ENCODE peak calls at places on chromosomes 1 and 21, in seven cellular contexts. K, D, P, X, W, F and C are unnamed samples.

GRCh38 chr1:113701429-113701828 is 57.9 kb downstream of the PHTF1 start:
- DNase-seq in X (no peak), P (no peak), K (peak; percentile 29), W (no peak), D (no peak), F (peak; percentile 49), C (peak; percentile 54)

GRCh38 chr1:219771039-219771438 is 157.3 kb downstream of the SLC30A10 start:
- DNase-seq in K (peak; percentile 16), D (no peak), W (peak; percentile 16), F (peak; percentile 4), X (peak; percentile 55), P (no peak), C (no peak)

GRCh38 chr1:2985121-2985561 is 36.1 kb upstream of the ACTRT2 start:
- DNase-seq in X (no peak), W (no peak), K (no peak), D (no peak), F (no peak), P (peak; percentile 51), C (no peak)

GRCh38 chr1:197837911-197838310 is 62.6 kb upstream of the DENND1B start:
- DNase-seq in X (no peak), P (no peak), K (no peak), W (no peak), F (no peak), D (no peak), C (no peak)

GRCh38 chr1:240998024-240998423 is 359.0 kb downstream of the RGS7 start:
- DNase-seq in X (peak; percentile 25), K (no peak), F (no peak), D (no peak), W (peak; percentile 59), P (no peak), C (no peak)

GRCh38 chr1:8075511-8076051 is 49.5 kb upstream of the ERRFI1 start:
- DNase-seq in D (no peak), F (no peak), K (no peak), X (no peak), P (no peak), W (peak; percentile 20), C (peak; percentile 25)

GRCh38 chr1:223716302-223716862 is 4.0 kb downstream of the CAPN2 start:
- DNase-seq in P (no peak), K (no peak), W (no peak), D (peak; percentile 89), F (no peak), X (no peak), C (no peak)

GRCh38 chr1:201217146-201217545 is 26.5 kb downstream of the IGFN1 start:
- DNase-seq in P (peak; percentile 57), F (no peak), D (no peak), W (no peak), K (no peak), X (no peak), C (no peak)

GRCh38 chr1:30386145-30386926 is 337.0 kb downstream of the MATN1 start:
- DNase-seq in F (no peak), K (no peak), X (no peak), P (peak; percentile 31), D (no peak), W (no peak), C (no peak)

GRCh38 chr21:37386151-37386550 is 19.6 kb downstream of the DYRK1A start:
- DNase-seq in D (no peak), K (no peak), F (no peak), P (no peak), W (no peak), X (no peak), C (no peak)

GRCh38 chr1:151443846-151444790 is 15.2 kb downstream of the POGZ start:
- DNase-seq in W (peak; percentile 71), D (peak; percentile 91), X (peak; percentile 53), F (peak; percentile 87), K (peak; percentile 69), P (no peak), C (peak; percentile 66)

GRCh38 chr1:99544328-99544727 is 101.6 kb upstream of the PALMD start:
- DNase-seq in X (no peak), W (no peak), F (no peak), P (no peak), D (no peak), K (no peak), C (no peak)

GRCh38 chr1:196897158-196897828 is 9.4 kb downstream of the CFHR4 start:
- DNase-seq in K (peak; percentile 11), W (no peak), X (no peak), F (no peak), P (no peak), D (no peak), C (no peak)

GRCh38 chr1:154863702-154864174 is 6.3 kb downstream of the KCNN3 start:
- DNase-seq in K (peak; percentile 73), D (no peak), F (no peak), X (no peak), W (peak; percentile 78), P (no peak), C (peak; percentile 88)

GRCh38 chr21:33543505-33544129 is 779 bp downstream of the SON start:
- DNase-seq in X (no peak), F (no peak), K (peak; percentile 87), D (no peak), P (no peak), W (no peak), C (no peak)

DNA sequence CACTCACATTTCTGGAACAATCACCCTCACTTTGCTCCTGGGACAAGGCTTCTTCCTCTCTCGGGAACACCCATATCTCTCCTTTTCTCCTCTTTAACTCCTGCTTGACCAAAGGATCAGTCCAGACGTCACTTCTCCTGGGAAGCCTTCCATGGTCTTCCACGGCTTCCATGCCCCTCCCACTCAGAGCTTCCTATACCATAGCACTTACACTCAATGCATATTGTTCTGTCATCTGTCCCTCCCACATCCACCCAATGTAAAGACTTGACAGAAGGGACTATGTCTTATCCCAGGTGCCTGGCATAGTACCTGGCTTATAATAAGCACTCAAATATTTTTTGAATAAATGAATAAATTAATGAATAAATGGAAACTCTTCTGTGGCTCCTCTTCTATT is 28.2 kb downstream of the CD34 start:
- DNase-seq in F (no peak), P (no peak), K (no peak), D (peak; percentile 29), W (no peak), X (no peak), C (no peak)
- H3K4me3 ChIP-seq in F (no peak overlapping the region), P (no peak overlapping the region), K (no peak overlapping the region), D (peak overlapping the region; percentile 63), W (no peak overlapping the region), X (no peak overlapping the region), C (no peak overlapping the region)

GRCh38 chr1:27306071-27306470 is 15.9 kb upstream of the TMEM222 start:
- DNase-seq in K (no peak), F (no peak), P (no peak), X (no peak), W (no peak), D (no peak), C (peak; percentile 35)
- H3K36me3 ChIP-seq in K (no peaks in the 10 kb centered on the region), F (peaks cover 6% of the 10 kb centered on the region), P (peaks cover 82% of the 10 kb centered on the region), X (peaks cover 12% of the 10 kb centered on the region), W (peaks cover 8% of the 10 kb centered on the region), D (no peaks in the 10 kb centered on the region), C (no peaks in the 10 kb centered on the region)

GRCh38 chr1:205301220-205301821 is 20.2 kb downstream of the NUAK2 start:
- DNase-seq in P (no peak), X (peak; percentile 82), F (peak; percentile 78), K (peak; percentile 99), D (peak; percentile 34), W (peak; percentile 97), C (peak; percentile 95)
- H3K4me3 ChIP-seq in P (no peak overlapping the region), X (no peak overlapping the region), F (no peak overlapping the region), K (peak overlapping the region; percentile 35), D (no peak overlapping the region), W (no peak overlapping the region), C (peak overlapping the region; percentile 19)

GRCh38 chr1:183227382-183227781 is 41.3 kb downstream of the LAMC2 start:
- DNase-seq in P (no peak), X (no peak), W (no peak), K (no peak), D (no peak), F (no peak), C (no peak)
- H3K36me3 ChIP-seq in P (no peaks in the 10 kb centered on the region), X (no peaks in the 10 kb centered on the region), W (no peaks in the 10 kb centered on the region), K (no peaks in the 10 kb centered on the region), D (no peaks in the 10 kb centered on the region), F (no peaks in the 10 kb centered on the region), C (no peaks in the 10 kb centered on the region)

DNA sequence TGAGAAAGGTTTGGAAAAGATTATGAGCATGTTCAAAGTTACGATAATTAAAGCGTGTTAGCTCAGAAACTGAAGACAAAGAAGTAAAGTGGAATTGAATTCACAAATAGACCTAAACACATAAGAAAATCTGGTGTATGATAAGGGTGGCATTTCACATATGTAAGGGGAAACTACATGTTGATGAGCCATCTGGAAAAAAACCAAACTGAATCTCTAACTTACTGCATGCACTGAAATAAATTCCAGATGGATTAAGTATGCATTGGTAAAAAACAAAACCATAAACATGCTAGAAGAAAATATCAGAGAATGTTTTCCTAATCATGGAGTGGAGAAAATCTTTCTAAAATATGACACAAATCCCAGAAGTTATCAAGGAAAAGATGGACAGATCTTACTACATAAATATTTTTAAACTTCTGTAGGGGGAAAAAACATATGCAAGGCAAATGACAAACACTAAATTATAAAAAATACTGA is 34.0 kb upstream of the CTPS1 start:
- DNase-seq in D (no peak), P (no peak), X (no peak), F (no peak), W (no peak), K (no peak), C (no peak)
- H3K4me3 ChIP-seq in D (no peak overlapping the region), P (no peak overlapping the region), X (no peak overlapping the region), F (no peak overlapping the region), W (no peak overlapping the region), K (no peak overlapping the region), C (no peak overlapping the region)

GRCh38 chr1:54872041-54872342 is 15.0 kb downstream of the DHCR24 start:
- DNase-seq in K (peak; percentile 14), X (no peak), W (no peak), D (no peak), P (no peak), F (no peak), C (no peak)
- H3K36me3 ChIP-seq in K (peaks cover 19% of the 10 kb centered on the region), X (peaks cover 22% of the 10 kb centered on the region), W (peaks cover 65% of the 10 kb centered on the region), D (peaks cover 4% of the 10 kb centered on the region), P (peaks cover 81% of the 10 kb centered on the region), F (peaks cover 95% of the 10 kb centered on the region), C (peaks cover 61% of the 10 kb centered on the region)

GRCh38 chr1:232667781-232668101 is 37.8 kb upstream of the SIPA1L2 start:
- DNase-seq in F (no peak), D (no peak), K (no peak), W (no peak), X (no peak), P (no peak), C (no peak)
- H3K4me3 ChIP-seq in F (no peak overlapping the region), D (no peak overlapping the region), K (no peak overlapping the region), W (no peak overlapping the region), X (no peak overlapping the region), P (no peak overlapping the region), C (no peak overlapping the region)

GRCh38 chr1:89525169-89525855 is 683 bp downstream of the LRRC8B start:
- DNase-seq in F (peak; percentile 76), P (peak; percentile 66), D (peak; percentile 26), W (peak; percentile 38), K (peak; percentile 54), X (no peak), C (peak; percentile 75)
- H3K36me3 ChIP-seq in F (no peaks in the 10 kb centered on the region), P (no peaks in the 10 kb centered on the region), D (no peaks in the 10 kb centered on the region), W (peaks cover 3% of the 10 kb centered on the region), K (no peaks in the 10 kb centered on the region), X (no peaks in the 10 kb centered on the region), C (no peaks in the 10 kb centered on the region)

GRCh38 chr1:60298290-60298689 is 224.7 kb upstream of the C1orf87 start:
- DNase-seq in P (no peak), F (no peak), K (no peak), D (no peak), W (no peak), X (no peak), C (no peak)

GRCh38 chr1:60296794-60297193 is 223.2 kb upstream of the C1orf87 start:
- DNase-seq in X (no peak), D (no peak), P (no peak), F (no peak), K (no peak), W (no peak), C (no peak)

GRCh38 chr1:60299581-60299980 is 226.0 kb upstream of the C1orf87 start:
- DNase-seq in P (no peak), F (no peak), W (no peak), K (no peak), X (no peak), D (no peak), C (no peak)
- H3K4me3 ChIP-seq in P (no peak overlapping the region), F (no peak overlapping the region), W (no peak overlapping the region), K (no peak overlapping the region), X (no peak overlapping the region), D (no peak overlapping the region), C (no peak overlapping the region)